ENCODE peak calls at places on chromosomes 12 and 14, in five cellular contexts. One of them, this sample, is unnamed.

GRCh38 chr12:83665755-83666154 is 979.0 kb downstream of the TMTC2 start:
- DNase-seq in EH: no peak
- DNase-seq in left kidney: no peak
- DNase-seq in AML-193: no peak
- DNase-seq in RWPE1: no peak
- DNase-seq in this sample: no peak

GRCh38 chr14:100297320-100298300 is 8.6 kb downstream of the SLC25A29 start:
- DNase-seq in EH: peak; percentile 79
- DNase-seq in left kidney: no peak
- DNase-seq in AML-193: peak; percentile 67
- DNase-seq in RWPE1: no peak
- DNase-seq in this sample: peak; percentile 47

GRCh38 chr12:49808686-49809368 is 19.4 kb downstream of the NCKAP5L start:
- DNase-seq in EH: no peak
- DNase-seq in left kidney: peak; percentile 77
- DNase-seq in AML-193: no peak
- DNase-seq in RWPE1: no peak
- DNase-seq in this sample: no peak

GRCh38 chr12:47346251-47347019 is 266.7 kb upstream of the AMIGO2 start:
- DNase-seq in EH: peak; percentile 19
- DNase-seq in left kidney: no peak
- DNase-seq in AML-193: no peak
- DNase-seq in RWPE1: no peak
- DNase-seq in this sample: no peak

GRCh38 chr12:109111775-109112491 is 4.5 kb upstream of the ACACB start:
- DNase-seq in EH: peak; percentile 60
- DNase-seq in left kidney: peak; percentile 82
- DNase-seq in AML-193: peak; percentile 31
- DNase-seq in RWPE1: peak; percentile 50
- DNase-seq in this sample: peak; percentile 69

GRCh38 chr12:127054531-127054930 is 1212.4 kb upstream of the TMEM132C start:
- DNase-seq in EH: peak; percentile 82
- DNase-seq in left kidney: no peak
- DNase-seq in AML-193: no peak
- DNase-seq in RWPE1: peak; percentile 13
- DNase-seq in this sample: peak; percentile 63

GRCh38 chr14:32396874-32397273 is 67.8 kb downstream of the AKAP6 start:
- DNase-seq in EH: no peak
- DNase-seq in left kidney: no peak
- DNase-seq in AML-193: no peak
- DNase-seq in RWPE1: no peak
- DNase-seq in this sample: no peak

GRCh38 chr12:12384601-12385321 is 27.9 kb downstream of the BORCS5 start:
- DNase-seq in EH: no peak
- DNase-seq in left kidney: peak; percentile 29
- DNase-seq in AML-193: no peak
- DNase-seq in RWPE1: no peak
- DNase-seq in this sample: no peak

GRCh38 chr12:78951746-78952532 is 87.4 kb downstream of the SYT1 start:
- DNase-seq in EH: no peak
- DNase-seq in left kidney: peak; percentile 36
- DNase-seq in AML-193: no peak
- DNase-seq in RWPE1: no peak
- DNase-seq in this sample: peak; percentile 26

GRCh38 chr12:132610896-132611602 is 667 bp upstream of the LRCOL1 start:
- DNase-seq in EH: no peak
- DNase-seq in left kidney: no peak
- DNase-seq in AML-193: no peak
- DNase-seq in RWPE1: no peak
- DNase-seq in this sample: no peak

GRCh38 chr12:116472193-116472592 is 87.0 kb upstream of the MAP1LC3B2 start:
- DNase-seq in EH: no peak
- DNase-seq in left kidney: no peak
- DNase-seq in AML-193: no peak
- DNase-seq in RWPE1: no peak
- DNase-seq in this sample: no peak

GRCh38 chr14:49044981-49045380 is 541.2 kb downstream of the RPS29 start:
- DNase-seq in EH: no peak
- DNase-seq in left kidney: no peak
- DNase-seq in AML-193: no peak
- DNase-seq in RWPE1: no peak
- DNase-seq in this sample: no peak

GRCh38 chr12:115860619-115861018 is 416.9 kb downstream of the MED13L start:
- DNase-seq in EH: no peak
- DNase-seq in left kidney: no peak
- DNase-seq in AML-193: no peak
- DNase-seq in RWPE1: no peak
- DNase-seq in this sample: no peak

GRCh38 chr14:36655571-36655962 is 6.1 kb upstream of the PAX9 start:
- DNase-seq in EH: no peak
- DNase-seq in left kidney: no peak
- DNase-seq in AML-193: no peak
- DNase-seq in RWPE1: no peak
- DNase-seq in this sample: no peak

GRCh38 chr12:131971226-131971625 is 21.5 kb downstream of the EP400 start:
- DNase-seq in EH: no peak
- DNase-seq in left kidney: no peak
- DNase-seq in AML-193: no peak
- DNase-seq in RWPE1: no peak
- DNase-seq in this sample: no peak

This sample was measured in ELR.